ENCODE peak calls at places on chromosomes 4 and X, in ten cellular contexts. D, F, C, Q, Y, P, J, H, G and N are unnamed samples.

GRCh38 chr4:23932935-23933334 is 43.1 kb upstream of the PPARGC1A start:
- DNase-seq in D (no peak), F (no peak), C (no peak), Q (no peak), Y (no peak), P (peak; percentile 88), J (no peak), H (no peak), G (no peak), N (no peak)

GRCh38 chr4:145812902-145813301 is 125.7 kb downstream of the ZNF827 start:
- DNase-seq in D (no peak), F (no peak), C (no peak), Q (peak; percentile 93), Y (no peak), P (no peak), J (no peak), H (no peak), G (no peak), N (no peak)

GRCh38 chr4:182574706-182575105 is 331.5 kb downstream of the TENM3 start:
- DNase-seq in D (no peak), F (no peak), C (no peak), Q (no peak), Y (no peak), P (no peak), J (no peak), H (no peak), G (peak; percentile 26), N (no peak)

GRCh38 chr4:158461336-158461735 is 60.3 kb upstream of the RXFP1 start:
- DNase-seq in D (no peak), F (no peak), C (no peak), Q (no peak), Y (no peak), P (no peak), J (no peak), H (no peak), G (no peak), N (no peak)

GRCh38 chrX:128781506-128781905 is 729.3 kb upstream of the ACTRT1 start:
- DNase-seq in D (peak; percentile 48), F (no peak), C (peak; percentile 40), Q (no peak), Y (peak; percentile 15), P (peak; percentile 59), J (no peak), H (no peak), G (peak; percentile 49), N (no peak)

GRCh38 chr4:170122252-170122651 is 32.5 kb upstream of the AADAT start:
- DNase-seq in D (no peak), F (no peak), C (no peak), Q (no peak), Y (peak; percentile 46), P (no peak), J (no peak), H (no peak), G (no peak), N (no peak)

GRCh38 chr4:147736458-147736857 is 4.6 kb downstream of the ARHGAP10 start:
- DNase-seq in D (no peak), F (no peak), C (no peak), Q (no peak), Y (no peak), P (peak; percentile 70), J (no peak), H (no peak), G (no peak), N (no peak)

GRCh38 chr4:29970626-29971025 is 749.5 kb upstream of the PCDH7 start:
- DNase-seq in D (no peak), F (no peak), C (no peak), Q (peak; percentile 37), Y (no peak), P (peak; percentile 72), J (no peak), H (no peak), G (no peak), N (no peak)

GRCh38 chr4:73777612-73778011 is 37.2 kb downstream of the CXCL8 start:
- DNase-seq in D (no peak), F (no peak), C (no peak), Q (no peak), Y (no peak), P (no peak), J (no peak), H (no peak), G (no peak), N (no peak)

GRCh38 chrX:63746715-63747114 is 38.3 kb downstream of the ARHGEF9 start:
- DNase-seq in D (no peak), F (no peak), C (no peak), Q (no peak), Y (no peak), P (no peak), J (no peak), H (no peak), G (no peak), N (no peak)

DNA sequence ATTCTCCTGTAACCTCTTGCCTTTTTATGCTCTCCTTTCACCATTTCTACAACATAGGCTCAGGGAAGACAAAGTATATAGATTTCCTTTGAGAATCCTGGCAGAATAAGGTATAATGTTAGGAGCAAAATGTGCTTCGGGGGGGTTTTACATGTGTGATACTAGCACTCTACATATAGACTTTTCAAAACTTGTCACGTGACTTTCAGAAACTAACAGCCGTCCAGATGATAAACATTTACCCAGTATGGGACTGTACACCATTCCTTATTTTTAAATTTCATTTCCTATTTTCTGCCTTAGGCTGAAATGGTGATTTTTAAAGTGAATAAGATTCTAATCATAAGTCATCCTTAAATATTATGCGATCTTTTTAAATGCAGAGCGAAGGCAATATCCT is 420.4 kb upstream of the PITX2 start:
- DNase-seq in D (no peak), F (no peak), C (no peak), Q (no peak), Y (no peak), P (no peak), J (no peak), H (no peak), G (no peak), N (no peak)
- TF ChIP-seq POLR2AphosphoS5 in D (no peak), F (no peak), C (no peak), Q (no peak), Y (no peak), P (no peak), J (no peak), H (no peak), G (no peak), N (no peak)

GRCh38 chrX:136055651-136056221 is 70.5 kb downstream of the SLC9A6 start:
- DNase-seq in D (no peak), F (no peak), C (no peak), Q (no peak), Y (no peak), P (no peak), J (no peak), H (no peak), G (no peak), N (peak; percentile 94)
- H3K4me3 ChIP-seq in D (no peak overlapping the region), F (no peak overlapping the region), C (no peak overlapping the region), Q (no peak overlapping the region), Y (no peak overlapping the region), P (no peak overlapping the region), J (no peak overlapping the region), H (no peak overlapping the region), G (no peak overlapping the region), N (no peak overlapping the region)

GRCh38 chr4:78704981-78705757 is 71.0 kb upstream of the BMP2K start:
- DNase-seq in D (no peak), F (no peak), C (no peak), Q (no peak), Y (no peak), P (no peak), J (no peak), H (no peak), G (no peak), N (no peak)

GRCh38 chr4:78706302-78706701 is 69.8 kb upstream of the BMP2K start:
- DNase-seq in D (no peak), F (no peak), C (no peak), Q (no peak), Y (no peak), P (peak; percentile 44), J (no peak), H (no peak), G (no peak), N (no peak)

GRCh38 chr4:78707793-78708192 is 68.4 kb upstream of the BMP2K start:
- DNase-seq in D (no peak), F (no peak), C (no peak), Q (no peak), Y (no peak), P (peak; percentile 21), J (no peak), H (no peak), G (no peak), N (no peak)

GRCh38 chr4:78704317-78704716 is 71.8 kb upstream of the BMP2K start:
- DNase-seq in D (no peak), F (no peak), C (no peak), Q (no peak), Y (no peak), P (no peak), J (no peak), H (no peak), G (no peak), N (no peak)

GRCh38 chr4:78707268-78707667 is 68.9 kb upstream of the BMP2K start:
- DNase-seq in D (no peak), F (no peak), C (no peak), Q (no peak), Y (no peak), P (no peak), J (no peak), H (no peak), G (no peak), N (no peak)
- TF ChIP-seq POLR2AphosphoS5 in D (no peak), F (no peak), C (no peak), Q (no peak), Y (no peak), P (no peak), J (no peak), H (no peak), G (no peak), N (no peak)

GRCh38 chr4:74873545-74874295 is 59.2 kb upstream of the PARM1 start:
- DNase-seq in D (peak; percentile 9), F (no peak), C (peak; percentile 32), Q (no peak), Y (no peak), P (no peak), J (no peak), H (no peak), G (no peak), N (no peak)
- H3K4me3 ChIP-seq in D (no peak overlapping the region), F (no peak overlapping the region), C (peak overlapping the region; percentile 17), Q (no peak overlapping the region), Y (no peak overlapping the region), P (no peak overlapping the region), J (no peak overlapping the region), H (no peak overlapping the region), G (no peak overlapping the region), N (no peak overlapping the region)

DNA sequence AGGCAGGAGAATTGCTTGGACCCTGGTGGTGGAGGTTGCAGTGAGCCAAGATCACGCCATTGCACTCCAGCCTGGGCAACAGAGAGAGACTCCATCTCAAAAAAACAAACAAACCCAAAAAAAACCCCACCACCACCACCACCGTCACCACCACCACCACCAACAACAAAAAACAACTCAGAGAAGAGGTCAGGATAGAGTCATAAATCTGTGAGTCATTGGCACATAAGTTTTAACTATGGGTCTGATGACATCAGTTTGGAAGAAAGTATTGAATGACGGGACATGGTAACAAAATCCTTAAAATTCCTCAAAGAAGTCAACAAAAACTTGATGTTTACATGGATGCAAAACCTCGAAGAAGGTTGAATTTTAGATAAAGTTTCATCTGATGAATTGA is 288.0 kb upstream of the SFRP2 start:
- DNase-seq in D (no peak), F (no peak), C (no peak), Q (no peak), Y (no peak), P (no peak), J (no peak), H (no peak), G (no peak), N (no peak)
- TF ChIP-seq POLR2AphosphoS5 in D (no peak), F (no peak), C (no peak), Q (no peak), Y (no peak), P (no peak), J (no peak), H (no peak), G (no peak), N (no peak)